ENCODE peak calls at places on chromosomes 2 and 18, in ten cellular contexts. Y is stomach; M is endothelial cell; D is endodermal cell; F is GM18507; N is glutamatergic neuron; W is HTR-8/SVneo; I is T follicular helper cell; U is HFF-Myc; A is effector memory CD8-positive, alpha-beta T cell. L is an unnamed sample.

GRCh38 chr2:22281033-22281432 is 1103.9 kb upstream of the KLHL29 start:
- DNase-seq in Y (no peak), M (no peak), D (no peak), F (no peak), N (no peak), W (no peak), I (no peak), U (no peak), A (no peak), L (peak)

GRCh38 chr18:12911025-12911927 is 27.2 kb upstream of the PTPN2 start:
- DNase-seq in Y (no peak), M (no peak), D (peak), F (no peak), N (peak), W (no peak), I (peak), U (no peak), A (peak), L (no peak)

GRCh38 chr2:198127627-198128026 is 323.2 kb downstream of the PLCL1 start:
- DNase-seq in Y (no peak), M (peak), D (peak), F (peak), N (peak), W (peak), I (peak), U (peak), A (no peak), L (no peak)

GRCh38 chr2:85308201-85308600 is 19.6 kb downstream of the TGOLN2 start:
- DNase-seq in Y (no peak), M (no peak), D (no peak), F (no peak), N (no peak), W (no peak), I (no peak), U (no peak), A (no peak), L (no peak)

GRCh38 chr2:96146151-96146880 is 1.1 kb upstream of the DUSP2 start:
- DNase-seq in Y (peak), M (no peak), D (peak), F (peak), N (no peak), W (no peak), I (peak), U (no peak), A (peak), L (peak)

GRCh38 chr2:30232027-30232800 is 880 bp downstream of the LBH start:
- DNase-seq in Y (peak), M (peak), D (peak), F (no peak), N (peak), W (peak), I (peak), U (no peak), A (peak), L (no peak)

GRCh38 chr18:48983793-48984437 is 33.1 kb upstream of the SMAD7 start:
- DNase-seq in Y (peak), M (no peak), D (peak), F (no peak), N (peak), W (no peak), I (no peak), U (no peak), A (no peak), L (no peak)

GRCh38 chr2:178514664-178515063 is 34.4 kb downstream of the PLEKHA3 start:
- DNase-seq in Y (no peak), M (no peak), D (no peak), F (no peak), N (no peak), W (peak), I (no peak), U (peak), A (no peak), L (peak)

GRCh38 chr2:122244830-122245229 is 489.4 kb downstream of the TSN start:
- DNase-seq in Y (no peak), M (no peak), D (no peak), F (no peak), N (no peak), W (no peak), I (no peak), U (no peak), A (no peak), L (no peak)

GRCh38 chr2:37890893-37891495 is 34.1 kb upstream of the RMDN2 start:
- DNase-seq in Y (peak), M (peak), D (peak), F (peak), N (peak), W (peak), I (peak), U (no peak), A (peak), L (peak)

GRCh38 chr18:8750954-8751415 is 45.6 kb downstream of the MTCL1 start:
- DNase-seq in Y (no peak), M (no peak), D (no peak), F (no peak), N (no peak), W (no peak), I (no peak), U (peak), A (no peak), L (no peak)

GRCh38 chr18:63078471-63078870 is 241.1 kb downstream of the BCL2 start:
- DNase-seq in Y (no peak), M (no peak), D (no peak), F (peak), N (no peak), W (no peak), I (no peak), U (no peak), A (no peak), L (no peak)

GRCh38 chr18:52459890-52460289 is 119.9 kb downstream of the DCC start:
- DNase-seq in Y (no peak), M (no peak), D (no peak), F (no peak), N (no peak), W (no peak), I (no peak), U (no peak), A (no peak), L (no peak)

GRCh38 chr18:78813156-78813555 is 166.5 kb upstream of the SALL3 start:
- DNase-seq in Y (no peak), M (no peak), D (peak), F (no peak), N (no peak), W (no peak), I (no peak), U (no peak), A (no peak), L (no peak)

GRCh38 chr2:214193943-214194342 is 216.9 kb upstream of the VWC2L start:
- DNase-seq in Y (no peak), M (no peak), D (no peak), F (no peak), N (no peak), W (peak), I (no peak), U (peak), A (no peak), L (peak)

GRCh38 chr2:85355073-85355410 is 473 bp downstream of the ELMOD3 start:
- DNase-seq in Y (no peak), M (no peak), D (no peak), F (no peak), N (no peak), W (no peak), I (no peak), U (no peak), A (no peak), L (no peak)

GRCh38 chr2:27606611-27607010 is 22.2 kb downstream of the CCDC121 start:
- DNase-seq in Y (no peak), M (no peak), D (no peak), F (no peak), N (no peak), W (no peak), I (no peak), U (no peak), A (no peak), L (no peak)

GRCh38 chr18:35730738-35731370 is 149.3 kb downstream of the GALNT1 start:
- DNase-seq in Y (no peak), M (no peak), D (no peak), F (no peak), N (no peak), W (no peak), I (no peak), U (no peak), A (no peak), L (no peak)

GRCh38 chr2:70514612-70515055 is 39.0 kb downstream of the TGFA start:
- DNase-seq in Y (peak), M (no peak), D (peak), F (no peak), N (peak), W (no peak), I (no peak), U (no peak), A (no peak), L (no peak)

GRCh38 chr2:28952806-28953190 is 28.3 kb upstream of the TOGARAM2 start:
- DNase-seq in Y (no peak), M (no peak), D (no peak), F (no peak), N (no peak), W (no peak), I (no peak), U (no peak), A (no peak), L (no peak)

GRCh38 chr2:149370061-149370775 is 39.8 kb downstream of the LYPD6 start:
- DNase-seq in Y (no peak), M (no peak), D (no peak), F (no peak), N (no peak), W (no peak), I (no peak), U (no peak), A (no peak), L (no peak)

GRCh38 chr2:168246483-168247340 is 683 bp downstream of the STK39 start:
- DNase-seq in Y (peak), M (peak), D (peak), F (no peak), N (peak), W (peak), I (peak), U (no peak), A (peak), L (peak)

GRCh38 chr2:5791371-5791770 is 99.2 kb downstream of the SOX11 start:
- DNase-seq in Y (no peak), M (no peak), D (no peak), F (no peak), N (no peak), W (no peak), I (no peak), U (no peak), A (no peak), L (no peak)

GRCh38 chr2:20953146-20953824 is 90.6 kb downstream of the APOB start:
- DNase-seq in Y (peak), M (no peak), D (no peak), F (no peak), N (no peak), W (no peak), I (no peak), U (no peak), A (no peak), L (no peak)

GRCh38 chr18:48977914-48978313 is 27.1 kb upstream of the SMAD7 start:
- DNase-seq in Y (no peak), M (no peak), D (no peak), F (no peak), N (no peak), W (no peak), I (no peak), U (no peak), A (no peak), L (no peak)

GRCh38 chr2:241288489-241288888 is 27.0 kb downstream of the HDLBP start:
- DNase-seq in Y (no peak), M (no peak), D (no peak), F (no peak), N (no peak), W (no peak), I (no peak), U (no peak), A (no peak), L (no peak)

GRCh38 chr2:10260130-10260529 is 42.6 kb upstream of the HPCAL1 start:
- DNase-seq in Y (no peak), M (no peak), D (peak), F (no peak), N (no peak), W (no peak), I (no peak), U (no peak), A (no peak), L (no peak)

GRCh38 chr2:13006407-13006806 is 289.7 kb downstream of the TRIB2 start:
- DNase-seq in Y (no peak), M (no peak), D (no peak), F (no peak), N (no peak), W (no peak), I (no peak), U (no peak), A (no peak), L (no peak)

GRCh38 chr2:25700221-25700660 is 26.9 kb upstream of the DTNB start:
- DNase-seq in Y (no peak), M (no peak), D (no peak), F (no peak), N (no peak), W (peak), I (peak), U (no peak), A (peak), L (peak)

L was measured in NCI-H226.